ENCODE peak calls at places on chromosomes 16 and 17, in four cellular contexts. C, E, L and J are unnamed samples.

GRCh38 chr16:84517366-84517765 is 12.9 kb upstream of the MEAK7 start:
- DNase-seq in C (no peak), L (no peak), E (no peak), J (no peak)

GRCh38 chr17:47895254-47895855 is 681 bp upstream of the SP2 start:
- DNase-seq in L (no peak), C (no peak), E (no peak), J (peak)

GRCh38 chr16:84730406-84731106 is 30.8 kb downstream of the USP10 start:
- DNase-seq in L (peak), E (no peak), C (peak), J (peak)

GRCh38 chr17:4839965-4840892 is 7.1 kb downstream of the MINK1 start:
- DNase-seq in E (no peak), C (no peak), L (no peak), J (no peak)

GRCh38 chr16:4911831-4912422 is 25.0 kb downstream of the PPL start:
- DNase-seq in L (no peak), E (no peak), C (no peak), J (no peak)

GRCh38 chr16:2848933-2849332 is 9.0 kb downstream of the PRSS22 start:
- DNase-seq in L (no peak), C (no peak), E (no peak), J (no peak)

GRCh38 chr16:16001856-16002255 is 52.4 kb downstream of the ABCC1 start:
- DNase-seq in C (no peak), L (no peak), E (no peak), J (no peak)

GRCh38 chr17:28916302-28916934 is 13.5 kb upstream of the DHRS13 start:
- DNase-seq in E (no peak), L (peak), C (peak), J (no peak)

GRCh38 chr17:45334701-45335677 is 18.2 kb upstream of the MAP3K14 start:
- DNase-seq in C (no peak), E (peak), L (no peak), J (no peak)

GRCh38 chr17:61397086-61397842 is 2.4 kb upstream of the TBX2 start:
- DNase-seq in E (no peak), C (no peak), L (no peak), J (no peak)

GRCh38 chr17:83073389-83074063 is 5.9 kb upstream of the METRNL start:
- DNase-seq in C (no peak), E (no peak), L (no peak), J (peak)

GRCh38 chr17:62778990-62779681 is 29.0 kb downstream of the MARCHF10 start:
- DNase-seq in C (no peak), L (no peak), E (no peak), J (no peak)

GRCh38 chr16:67865318-67865717 is 7.5 kb upstream of the EDC4 start:
- DNase-seq in C (no peak), L (peak), E (no peak), J (no peak)

GRCh38 chr16:14464192-14464591 is 165.9 kb downstream of the PARN start:
- DNase-seq in E (no peak), C (no peak), L (no peak), J (no peak)

GRCh38 chr17:47701603-47702002 is 7.6 kb downstream of the TBKBP1 start:
- DNase-seq in E (no peak), L (no peak), C (no peak), J (no peak)

GRCh38 chr17:40314557-40314953 is 5.6 kb downstream of the RARA start:
- DNase-seq in E (peak), C (peak), L (peak), J (peak)

GRCh38 chr17:74750327-74751069 is 2.1 kb downstream of the NHERF1 start:
- DNase-seq in L (no peak), E (no peak), C (no peak), J (no peak)
- TF ChIP-seq CTCF in L (no peak), E (no peak), C (no peak), J (no peak)

DNA sequence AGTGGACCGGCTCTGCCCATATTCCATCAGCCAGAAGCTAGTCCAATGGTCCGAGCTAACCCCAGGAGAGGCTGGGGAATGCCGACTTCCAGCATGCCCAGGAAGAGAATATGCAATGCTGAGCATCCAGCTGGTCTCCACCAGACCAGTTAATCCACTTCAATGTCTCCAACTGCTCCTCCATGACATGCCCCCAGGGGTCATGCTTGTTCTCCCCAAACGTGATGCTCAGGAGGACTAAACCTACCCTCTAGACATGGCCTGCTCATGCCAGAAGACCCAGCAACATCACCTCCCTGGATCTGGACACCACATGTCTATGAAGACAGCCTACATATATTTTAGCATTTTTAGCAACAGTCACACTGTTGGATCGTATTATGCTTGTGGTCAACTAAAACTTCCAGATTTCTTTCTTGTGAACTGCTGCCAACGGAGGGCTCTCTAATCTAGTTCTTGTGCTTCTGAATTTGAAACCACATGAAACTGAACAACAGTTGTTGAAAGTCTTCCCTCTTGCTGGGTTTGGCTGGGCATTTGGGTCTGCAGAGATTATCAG is 245.1 kb downstream of the SOX9 start:
- DNase-seq in L (no peak), E (no peak), C (no peak), J (no peak)
- TF ChIP-seq CTCF in L (no peak), E (no peak), C (no peak), J (no peak)

DNA sequence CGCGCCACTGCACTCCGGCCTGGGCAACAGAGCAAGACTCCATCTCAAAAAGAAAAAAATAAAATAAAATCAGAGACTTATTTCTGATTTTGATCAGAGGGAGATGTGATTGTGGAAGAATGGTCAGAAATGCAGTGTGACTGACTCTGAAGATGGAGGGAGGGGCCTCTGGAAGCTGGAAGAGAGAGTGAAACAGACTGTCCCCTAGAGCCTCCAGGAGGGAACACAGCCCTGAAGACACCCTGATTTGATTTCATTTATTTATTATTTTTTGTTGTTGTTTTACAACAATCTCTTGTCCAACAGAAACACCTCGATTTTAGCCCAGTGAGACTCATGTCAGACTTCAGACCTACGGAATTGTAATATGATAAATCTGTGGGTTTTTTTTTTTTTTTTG is 26.1 kb downstream of the BCL7C start:
- DNase-seq in E (no peak), L (peak), C (no peak), J (no peak)
- TF ChIP-seq CTCF in E (no peak), L (peak), C (no peak), J (no peak)

GRCh38 chr17:9576521-9577401 is at the start of gene CFAP52:
- DNase-seq in L (peak), E (peak), C (peak), J (peak)

GRCh38 chr17:9571201-9571600 is 4.4 kb downstream of the STX8 start:
- DNase-seq in L (no peak), E (no peak), C (no peak), J (no peak)

GRCh38 chr17:9577402-9577709 is 914 bp downstream of the CFAP52 start:
- DNase-seq in L (no peak), E (no peak), C (no peak), J (no peak)

GRCh38 chr17:9575381-9576072 is at the start of gene STX8:
- DNase-seq in L (peak), E (peak), C (peak), J (peak)
- TF ChIP-seq CTCF in L (peak), E (no peak), C (peak), J (no peak)

DNA sequence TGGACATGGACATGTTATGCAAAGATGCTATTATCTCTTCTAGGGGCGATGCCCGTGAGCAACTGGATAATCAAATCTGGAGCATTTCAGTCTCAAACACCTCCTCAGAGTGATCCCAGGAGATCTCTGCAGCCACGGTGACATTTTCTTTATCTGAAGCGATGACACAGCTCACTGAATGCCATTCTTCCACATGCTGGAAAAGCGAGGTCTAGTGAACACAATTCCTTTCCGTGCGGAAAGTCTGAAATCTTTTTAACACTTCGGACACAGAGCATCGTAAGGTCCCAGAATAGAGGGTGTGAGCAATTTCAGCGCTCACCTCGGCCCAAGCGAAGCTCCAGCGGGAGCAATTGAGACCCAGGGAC is 531 bp upstream of the HASPIN start:
- DNase-seq in C (no peak), L (no peak), E (no peak), J (no peak)
- TF ChIP-seq CTCF in C (no peak), L (no peak), E (no peak), J (no peak)

GRCh38 chr16:73847090-73847489 is 449.5 kb upstream of the PSMD7 start:
- DNase-seq in L (no peak), C (no peak), E (no peak), J (no peak)
- TF ChIP-seq CTCF in L (no peak), C (no peak), E (no peak), J (no peak)

GRCh38 chr17:77886387-77886728 is 72.1 kb upstream of the TNRC6C start:
- DNase-seq in E (no peak), C (no peak), L (no peak), J (peak)

GRCh38 chr17:77884019-77884418 is 74.5 kb upstream of the TNRC6C start:
- DNase-seq in C (no peak), E (no peak), L (peak), J (no peak)

GRCh38 chr17:77883213-77883650 is 75.3 kb upstream of the TNRC6C start:
- DNase-seq in C (no peak), L (no peak), E (no peak), J (no peak)

GRCh38 chr17:77885678-77886386 is 72.7 kb upstream of the TNRC6C start:
- DNase-seq in E (no peak), L (no peak), C (no peak), J (no peak)

GRCh38 chr17:77884967-77885641 is 73.4 kb upstream of the TNRC6C start:
- DNase-seq in L (no peak), C (no peak), E (no peak), J (no peak)
- TF ChIP-seq CTCF in L (no peak), C (no peak), E (no peak), J (no peak)

DNA sequence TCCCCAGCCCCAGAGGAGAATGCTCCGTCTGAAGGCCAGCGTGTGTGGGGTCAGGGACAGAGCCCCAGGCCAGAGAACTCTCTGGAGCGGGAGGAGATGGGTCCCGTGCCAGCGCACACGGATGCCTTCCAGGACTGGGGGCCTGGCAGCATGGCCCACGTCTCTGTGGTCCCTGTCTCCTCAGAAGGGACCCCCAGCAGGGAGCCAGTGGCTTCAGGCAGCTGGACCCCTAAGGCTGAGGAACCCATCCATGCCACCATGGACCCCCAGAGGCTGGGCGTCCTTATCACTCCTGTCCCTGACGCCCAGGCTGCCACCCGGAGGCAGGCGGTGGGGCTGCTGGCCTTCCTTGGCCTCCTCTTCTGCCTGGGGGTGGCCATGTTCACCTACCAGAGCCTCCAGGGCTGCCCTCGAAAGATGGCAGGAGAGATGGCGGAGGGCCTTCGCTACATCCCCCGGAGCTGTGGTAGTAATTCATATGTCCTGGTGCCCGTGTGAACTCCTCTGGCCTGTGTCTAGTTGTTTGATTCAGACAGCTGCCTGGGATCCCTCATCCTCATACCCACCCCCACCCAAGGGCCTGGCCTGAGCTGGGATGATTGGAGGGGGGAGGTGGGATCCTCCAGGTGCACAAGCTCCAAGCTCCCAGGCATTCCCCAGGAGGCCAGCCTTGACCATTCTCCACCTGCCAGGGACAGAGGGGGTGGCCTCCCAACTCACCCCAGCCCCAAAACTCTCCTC is 10.4 kb downstream of the CX3CL1 start:
- DNase-seq in L (no peak), C (no peak), E (no peak), J (no peak)
- TF ChIP-seq CTCF in L (peak), C (peak), E (no peak), J (no peak)

GRCh38 chr17:8576895-8577294 is 53.6 kb downstream of the MYH10 start:
- DNase-seq in E (no peak), L (no peak), C (no peak), J (no peak)

GRCh38 chr17:8577868-8578267 is 52.7 kb downstream of the MYH10 start:
- DNase-seq in C (peak), E (no peak), L (no peak), J (no peak)

GRCh38 chr17:8574687-8575086 is 55.8 kb downstream of the MYH10 start:
- DNase-seq in C (no peak), L (no peak), E (no peak), J (no peak)

GRCh38 chr17:8572767-8573166 is 57.8 kb downstream of the MYH10 start:
- DNase-seq in C (no peak), E (no peak), L (no peak), J (no peak)
- TF ChIP-seq CTCF in C (peak), E (no peak), L (peak), J (no peak)

DNA sequence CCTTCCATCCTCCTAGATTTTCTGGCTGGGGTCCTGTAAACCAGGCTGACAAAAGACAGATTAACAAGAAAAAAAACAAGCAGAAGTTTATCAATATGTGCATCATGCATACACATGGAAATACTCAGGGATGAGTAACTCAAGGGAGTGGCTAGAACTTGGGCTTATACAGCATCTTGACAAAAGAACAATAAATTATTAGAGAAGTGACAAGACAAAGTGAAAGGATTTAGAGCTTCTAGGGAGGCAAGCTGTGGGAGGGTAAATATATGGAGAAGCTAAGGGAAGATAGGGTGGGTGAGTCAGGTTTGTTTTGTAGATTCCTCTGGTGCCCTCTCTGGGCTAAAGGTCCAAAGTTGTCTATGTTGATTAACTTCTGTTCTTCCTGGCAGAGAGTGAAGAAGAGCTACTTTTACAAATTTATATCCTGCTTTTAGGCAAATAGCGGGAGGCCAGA is 48.0 kb upstream of the NDRG4 start:
- DNase-seq in L (peak), C (no peak), E (no peak), J (no peak)
- TF ChIP-seq CTCF in L (no peak), C (no peak), E (no peak), J (no peak)